ENCODE peak calls at places on chromosomes 3 and 15, in five cellular contexts. One of them, this sample, is unnamed.

GRCh38 chr3:9435320-9435719 is 37.9 kb downstream of the SETD5 start:
- DNase-seq in IMR-90: peak; percentile 70
- DNase-seq in cardiac fibroblast: no peak
- DNase-seq in aorta: no peak
- DNase-seq in fibroblast of lung: no peak
- DNase-seq in this sample: no peak

GRCh38 chr15:77009646-77010311 is 14.9 kb downstream of the PSTPIP1 start:
- DNase-seq in IMR-90: peak; percentile 14
- DNase-seq in cardiac fibroblast: no peak
- DNase-seq in aorta: peak; percentile 65
- DNase-seq in fibroblast of lung: no peak
- DNase-seq in this sample: peak; percentile 55

GRCh38 chr3:67109651-67110204 is 111.6 kb downstream of the KBTBD8 start:
- DNase-seq in IMR-90: peak; percentile 85
- DNase-seq in cardiac fibroblast: peak; percentile 71
- DNase-seq in aorta: no peak
- DNase-seq in fibroblast of lung: peak; percentile 85
- DNase-seq in this sample: no peak

GRCh38 chr15:94602771-94603474 is 371.6 kb downstream of the MCTP2 start:
- DNase-seq in IMR-90: no peak
- DNase-seq in cardiac fibroblast: peak; percentile 3
- DNase-seq in aorta: no peak
- DNase-seq in fibroblast of lung: no peak
- DNase-seq in this sample: no peak

GRCh38 chr3:632571-633170 is 436.1 kb downstream of the CHL1 start:
- DNase-seq in IMR-90: peak; percentile 18
- DNase-seq in cardiac fibroblast: peak; percentile 37
- DNase-seq in aorta: peak; percentile 35
- DNase-seq in fibroblast of lung: peak; percentile 61
- DNase-seq in this sample: peak; percentile 1

GRCh38 chr3:47007482-47008257 is 28.2 kb downstream of the NBEAL2 start:
- DNase-seq in IMR-90: no peak
- DNase-seq in cardiac fibroblast: no peak
- DNase-seq in aorta: no peak
- DNase-seq in fibroblast of lung: no peak
- DNase-seq in this sample: peak; percentile 42

GRCh38 chr3:174951023-174951422 is 91.9 kb downstream of the NAALADL2 start:
- DNase-seq in IMR-90: peak; percentile 91
- DNase-seq in cardiac fibroblast: peak; percentile 77
- DNase-seq in aorta: no peak
- DNase-seq in fibroblast of lung: peak; percentile 68
- DNase-seq in this sample: no peak

GRCh38 chr3:67090472-67090871 is 92.4 kb downstream of the KBTBD8 start:
- DNase-seq in IMR-90: peak; percentile 82
- DNase-seq in cardiac fibroblast: peak; percentile 29
- DNase-seq in aorta: no peak
- DNase-seq in fibroblast of lung: peak; percentile 44
- DNase-seq in this sample: no peak

GRCh38 chr3:182803006-182803405 is 9.7 kb downstream of the ATP11B start:
- DNase-seq in IMR-90: no peak
- DNase-seq in cardiac fibroblast: no peak
- DNase-seq in aorta: no peak
- DNase-seq in fibroblast of lung: no peak
- DNase-seq in this sample: no peak

GRCh38 chr3:118628704-118629341 is 405.8 kb downstream of the IGSF11 start:
- DNase-seq in IMR-90: peak; percentile 72
- DNase-seq in cardiac fibroblast: peak; percentile 57
- DNase-seq in aorta: no peak
- DNase-seq in fibroblast of lung: peak; percentile 76
- DNase-seq in this sample: peak; percentile 57

GRCh38 chr15:57111002-57111401 is 192.6 kb downstream of the TCF12 start:
- DNase-seq in IMR-90: no peak
- DNase-seq in cardiac fibroblast: no peak
- DNase-seq in aorta: no peak
- DNase-seq in fibroblast of lung: no peak
- DNase-seq in this sample: no peak

GRCh38 chr3:197280156-197280555 is 18.3 kb downstream of the DLG1 start:
- DNase-seq in IMR-90: no peak
- DNase-seq in cardiac fibroblast: no peak
- DNase-seq in aorta: no peak
- DNase-seq in fibroblast of lung: no peak
- DNase-seq in this sample: no peak

GRCh38 chr3:184003187-184003967 is 14.3 kb downstream of the ABCC5 start:
- DNase-seq in IMR-90: peak; percentile 81
- DNase-seq in cardiac fibroblast: peak; percentile 66
- DNase-seq in aorta: no peak
- DNase-seq in fibroblast of lung: peak; percentile 10
- DNase-seq in this sample: no peak

GRCh38 chr3:185397676-185398075 is 34.7 kb downstream of the MAP3K13 start:
- DNase-seq in IMR-90: no peak
- DNase-seq in cardiac fibroblast: peak; percentile 5
- DNase-seq in aorta: no peak
- DNase-seq in fibroblast of lung: no peak
- DNase-seq in this sample: no peak

GRCh38 chr3:79383402-79384012 is 384.3 kb downstream of the ROBO1 start:
- DNase-seq in IMR-90: peak; percentile 39
- DNase-seq in cardiac fibroblast: peak; percentile 74
- DNase-seq in aorta: no peak
- DNase-seq in fibroblast of lung: peak; percentile 62
- DNase-seq in this sample: no peak

GRCh38 chr15:60392986-60393811 is 4.6 kb downstream of the ANXA2 start:
- DNase-seq in IMR-90: peak; percentile 98
- DNase-seq in cardiac fibroblast: peak; percentile 96
- DNase-seq in aorta: peak; percentile 76
- DNase-seq in fibroblast of lung: peak; percentile 98
- DNase-seq in this sample: no peak

GRCh38 chr15:96181873-96182301 is 148.6 kb upstream of the NR2F2 start:
- DNase-seq in IMR-90: peak; percentile 88
- DNase-seq in cardiac fibroblast: peak; percentile 92
- DNase-seq in aorta: peak; percentile 81
- DNase-seq in fibroblast of lung: peak; percentile 98
- DNase-seq in this sample: no peak

GRCh38 chr3:142923694-142924093 is 34.8 kb upstream of the PCOLCE2 start:
- DNase-seq in IMR-90: no peak
- DNase-seq in cardiac fibroblast: no peak
- DNase-seq in aorta: no peak
- DNase-seq in fibroblast of lung: no peak
- DNase-seq in this sample: no peak

GRCh38 chr3:120204338-120204737 is 80.7 kb downstream of the GPR156 start:
- DNase-seq in IMR-90: no peak
- DNase-seq in cardiac fibroblast: no peak
- DNase-seq in aorta: no peak
- DNase-seq in fibroblast of lung: no peak
- DNase-seq in this sample: no peak

GRCh38 chr3:106339551-106339950 is 470.7 kb upstream of the CBLB start:
- DNase-seq in IMR-90: peak; percentile 23
- DNase-seq in cardiac fibroblast: no peak
- DNase-seq in aorta: no peak
- DNase-seq in fibroblast of lung: no peak
- DNase-seq in this sample: no peak

GRCh38 chr15:84956199-84956598 is 25.5 kb upstream of the PDE8A start:
- DNase-seq in IMR-90: no peak
- DNase-seq in cardiac fibroblast: no peak
- DNase-seq in aorta: no peak
- DNase-seq in fibroblast of lung: no peak
- DNase-seq in this sample: no peak

GRCh38 chr3:24583004-24583403 is 88.4 kb upstream of the THRB start:
- DNase-seq in IMR-90: no peak
- DNase-seq in cardiac fibroblast: peak; percentile 35
- DNase-seq in aorta: no peak
- DNase-seq in fibroblast of lung: peak; percentile 40
- DNase-seq in this sample: peak; percentile 3

GRCh38 chr3:11423868-11424267 is 151.7 kb downstream of the ATG7 start:
- DNase-seq in IMR-90: no peak
- DNase-seq in cardiac fibroblast: no peak
- DNase-seq in aorta: no peak
- DNase-seq in fibroblast of lung: no peak
- DNase-seq in this sample: no peak

GRCh38 chr15:101501703-101502373 is 12.3 kb upstream of the PCSK6 start:
- DNase-seq in IMR-90: no peak
- DNase-seq in cardiac fibroblast: peak; percentile 36
- DNase-seq in aorta: peak; percentile 52
- DNase-seq in fibroblast of lung: no peak
- DNase-seq in this sample: peak; percentile 90

GRCh38 chr3:36774072-36774471 is 9.7 kb upstream of the DCLK3 start:
- DNase-seq in IMR-90: peak; percentile 66
- DNase-seq in cardiac fibroblast: peak; percentile 7
- DNase-seq in aorta: no peak
- DNase-seq in fibroblast of lung: peak; percentile 65
- DNase-seq in this sample: no peak

GRCh38 chr3:38153986-38154608 is 11.2 kb upstream of the OXSR1 start:
- DNase-seq in IMR-90: peak; percentile 80
- DNase-seq in cardiac fibroblast: peak; percentile 91
- DNase-seq in aorta: no peak
- DNase-seq in fibroblast of lung: peak; percentile 92
- DNase-seq in this sample: no peak

GRCh38 chr15:31328425-31328998 is 1.9 kb downstream of the KLF13 start:
- DNase-seq in IMR-90: peak; percentile 49
- DNase-seq in cardiac fibroblast: peak; percentile 31
- DNase-seq in aorta: peak; percentile 68
- DNase-seq in fibroblast of lung: no peak
- DNase-seq in this sample: peak; percentile 89

GRCh38 chr3:32852146-32852545 is 34.3 kb downstream of the TRIM71 start:
- DNase-seq in IMR-90: no peak
- DNase-seq in cardiac fibroblast: no peak
- DNase-seq in aorta: no peak
- DNase-seq in fibroblast of lung: no peak
- DNase-seq in this sample: no peak

GRCh38 chr3:31294430-31295149 is 238.1 kb upstream of the STT3B start:
- DNase-seq in IMR-90: peak; percentile 31
- DNase-seq in cardiac fibroblast: no peak
- DNase-seq in aorta: no peak
- DNase-seq in fibroblast of lung: no peak
- DNase-seq in this sample: no peak

GRCh38 chr15:49468440-49468839 is 45.4 kb downstream of the FGF7 start:
- DNase-seq in IMR-90: peak; percentile 51
- DNase-seq in cardiac fibroblast: peak; percentile 26
- DNase-seq in aorta: no peak
- DNase-seq in fibroblast of lung: peak; percentile 35
- DNase-seq in this sample: no peak

GRCh38 chr3:184183679-184184078 is 2.3 kb upstream of the ABCF3 start:
- DNase-seq in IMR-90: no peak
- DNase-seq in cardiac fibroblast: no peak
- DNase-seq in aorta: no peak
- DNase-seq in fibroblast of lung: no peak
- DNase-seq in this sample: no peak

GRCh38 chr15:45338417-45338816 is 39.9 kb downstream of the GATM start:
- DNase-seq in IMR-90: no peak
- DNase-seq in cardiac fibroblast: no peak
- DNase-seq in aorta: no peak
- DNase-seq in fibroblast of lung: no peak
- DNase-seq in this sample: no peak

GRCh38 chr15:40044717-40045571 is 6.0 kb upstream of the SRP14 start:
- DNase-seq in IMR-90: peak; percentile 76
- DNase-seq in cardiac fibroblast: peak; percentile 85
- DNase-seq in aorta: peak; percentile 94
- DNase-seq in fibroblast of lung: peak; percentile 80
- DNase-seq in this sample: peak; percentile 94

DNA sequence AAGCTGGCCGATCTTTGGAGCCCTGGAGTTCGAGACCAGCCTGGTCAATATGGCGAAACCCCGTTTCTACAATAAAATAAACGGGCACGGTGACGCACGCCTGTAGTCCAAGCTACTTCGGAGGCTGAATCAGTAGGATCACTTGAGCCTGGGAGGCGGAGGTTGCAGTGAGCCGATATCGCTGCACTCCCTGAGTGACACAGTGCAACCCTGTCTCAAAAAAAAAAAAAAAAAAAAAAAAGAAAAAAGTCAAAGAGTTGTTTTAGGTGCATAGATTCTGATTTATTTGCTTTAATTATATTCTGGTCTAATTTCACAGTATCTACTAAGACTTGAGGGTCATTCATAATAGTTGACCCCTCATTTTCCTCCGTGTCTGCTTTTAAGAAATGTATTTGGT is 1.7 kb downstream of the ARL13B start:
- DNase-seq in IMR-90: no peak
- DNase-seq in cardiac fibroblast: no peak
- DNase-seq in aorta: no peak
- DNase-seq in fibroblast of lung: no peak
- DNase-seq in this sample: no peak
- H3K4me3 ChIP-seq in IMR-90: no peak overlapping the region
- H3K4me3 ChIP-seq in cardiac fibroblast: no peak overlapping the region
- H3K4me3 ChIP-seq in aorta: no peak overlapping the region
- H3K4me3 ChIP-seq in fibroblast of lung: no peak overlapping the region
- H3K4me3 ChIP-seq in this sample: no peak overlapping the region

GRCh38 chr15:74768099-74768770 is 13.6 kb upstream of the CSK start:
- DNase-seq in IMR-90: no peak
- DNase-seq in cardiac fibroblast: no peak
- DNase-seq in aorta: no peak
- DNase-seq in fibroblast of lung: no peak
- DNase-seq in this sample: peak; percentile 69
- H3K4me3 ChIP-seq in IMR-90: no peak overlapping the region
- H3K4me3 ChIP-seq in cardiac fibroblast: no peak overlapping the region
- H3K4me3 ChIP-seq in aorta: no peak overlapping the region
- H3K4me3 ChIP-seq in fibroblast of lung: no peak overlapping the region
- H3K4me3 ChIP-seq in this sample: no peak overlapping the region

GRCh38 chr15:70427531-70428120 is 329.9 kb upstream of the TLE3 start:
- DNase-seq in IMR-90: no peak
- DNase-seq in cardiac fibroblast: peak; percentile 16
- DNase-seq in aorta: no peak
- DNase-seq in fibroblast of lung: no peak
- DNase-seq in this sample: no peak
- H3K4me3 ChIP-seq in IMR-90: no peak overlapping the region
- H3K4me3 ChIP-seq in cardiac fibroblast: no peak overlapping the region
- H3K4me3 ChIP-seq in aorta: no peak overlapping the region
- H3K4me3 ChIP-seq in fibroblast of lung: no peak overlapping the region
- H3K4me3 ChIP-seq in this sample: no peak overlapping the region

DNA sequence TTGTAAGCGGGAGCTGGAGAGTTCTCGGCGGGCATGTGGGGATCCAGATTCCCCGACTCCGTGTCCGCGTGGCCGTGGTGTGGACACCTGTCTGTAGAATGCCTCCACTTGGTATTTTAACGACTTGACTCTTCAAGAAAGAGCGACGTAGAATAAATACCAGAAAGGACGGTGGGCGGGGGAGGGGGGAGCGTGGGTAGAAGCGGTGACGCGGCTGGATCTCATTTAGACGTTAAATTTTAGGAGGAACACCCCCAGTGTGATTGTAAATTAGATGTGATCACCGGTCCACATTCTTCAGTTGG is 625 bp upstream of the PYGO1 start:
- DNase-seq in IMR-90: no peak
- DNase-seq in cardiac fibroblast: no peak
- DNase-seq in aorta: no peak
- DNase-seq in fibroblast of lung: no peak
- DNase-seq in this sample: peak; percentile 48
- H3K4me3 ChIP-seq in IMR-90: peak overlapping the region; percentile 75
- H3K4me3 ChIP-seq in cardiac fibroblast: peak overlapping the region; percentile 59
- H3K4me3 ChIP-seq in aorta: peak overlapping the region; percentile 86
- H3K4me3 ChIP-seq in fibroblast of lung: peak overlapping the region; percentile 60
- H3K4me3 ChIP-seq in this sample: peak overlapping the region; percentile 51

DNA sequence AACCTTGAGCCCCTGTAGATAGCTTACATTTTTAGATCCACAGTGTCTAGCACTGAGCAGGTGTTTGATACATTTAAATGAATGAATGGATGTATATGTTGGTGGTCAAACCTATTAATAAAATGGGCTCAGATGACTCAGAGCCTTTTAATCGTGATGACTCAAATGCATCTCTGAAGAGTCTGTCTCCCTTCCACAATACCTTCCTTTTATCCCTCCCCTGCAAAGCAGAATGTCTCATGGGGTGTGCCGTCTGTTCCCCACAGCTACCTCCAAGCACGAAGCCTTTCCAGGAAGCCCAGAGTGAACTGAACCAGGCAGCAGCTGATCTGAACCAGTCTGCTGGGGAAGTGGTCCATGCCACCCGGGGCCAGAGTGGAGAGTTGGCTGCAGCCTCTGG is 303.5 kb upstream of the TPM1 start:
- DNase-seq in IMR-90: peak; percentile 88
- DNase-seq in cardiac fibroblast: no peak
- DNase-seq in aorta: no peak
- DNase-seq in fibroblast of lung: peak; percentile 13
- DNase-seq in this sample: no peak
- H3K4me3 ChIP-seq in IMR-90: no peak overlapping the region
- H3K4me3 ChIP-seq in cardiac fibroblast: no peak overlapping the region
- H3K4me3 ChIP-seq in aorta: no peak overlapping the region
- H3K4me3 ChIP-seq in fibroblast of lung: no peak overlapping the region
- H3K4me3 ChIP-seq in this sample: no peak overlapping the region